ENCODE peak calls at places on chromosomes 3 and 15, in four cellular contexts. G is heart right ventricle, Q is GM06990, H is HFF-Myc. R is an unnamed sample.

GRCh38 chr3:113953677-113954076 is 5.9 kb downstream of the ZDHHC23 start:
- DNase-seq in H (no peak), G (no peak), Q (no peak), R (no peak)

GRCh38 chr3:193563999-193564398 is 9.3 kb upstream of the ATP13A4 start:
- DNase-seq in H (no peak), Q (no peak), G (no peak), R (no peak)

GRCh38 chr3:53186726-53187125 is 25.7 kb downstream of the PRKCD start:
- DNase-seq in Q (no peak), H (no peak), G (no peak), R (no peak)

GRCh38 chr3:130783629-130784028 is 37.0 kb upstream of the PIK3R4 start:
- DNase-seq in G (no peak), H (no peak), Q (no peak), R (no peak)

GRCh38 chr3:72738752-72739520 is 109.3 kb downstream of the SHQ1 start:
- DNase-seq in Q (peak; percentile 64), G (no peak), H (no peak), R (no peak)

GRCh38 chr15:68149059-68149458 is 56.1 kb downstream of the CALML4 start:
- DNase-seq in G (no peak), H (no peak), Q (no peak), R (no peak)

GRCh38 chr15:63999177-63999576 is 47.1 kb downstream of the DAPK2 start:
- DNase-seq in Q (no peak), G (no peak), H (no peak), R (no peak)

GRCh38 chr15:79863886-79864285 is 32.9 kb downstream of the MTHFS start:
- DNase-seq in Q (no peak), H (no peak), G (no peak), R (no peak)

GRCh38 chr3:71080517-71081083 is 502.9 kb downstream of the FOXP1 start:
- DNase-seq in G (no peak), Q (no peak), H (no peak), R (no peak)

GRCh38 chr3:153078826-153079225 is 83.2 kb upstream of the RAP2B start:
- DNase-seq in H (no peak), G (no peak), Q (no peak), R (no peak)

GRCh38 chr3:134326760-134327593 is 47.3 kb downstream of the AMOTL2 start:
- DNase-seq in Q (no peak), H (no peak), G (no peak), R (no peak)

GRCh38 chr15:38620851-38621594 is 56.4 kb upstream of the RASGRP1 start:
- DNase-seq in Q (no peak), G (no peak), H (no peak), R (no peak)

GRCh38 chr3:184656991-184657669 is 54.7 kb downstream of the MAGEF1 start:
- DNase-seq in Q (peak; percentile 43), G (no peak), H (no peak), R (peak; percentile 40)

GRCh38 chr3:122030381-122031122 is 8.5 kb upstream of the ILDR1 start:
- DNase-seq in Q (peak; percentile 54), H (peak; percentile 3), G (no peak), R (no peak)

GRCh38 chr3:159886050-159886449 is 102.6 kb upstream of the IL12A start:
- DNase-seq in G (no peak), H (no peak), Q (peak; percentile 8), R (peak; percentile 27)

GRCh38 chr3:126939347-126939735 is 43.6 kb upstream of the PLXNA1 start:
- DNase-seq in G (no peak), H (no peak), Q (no peak), R (no peak)

DNA sequence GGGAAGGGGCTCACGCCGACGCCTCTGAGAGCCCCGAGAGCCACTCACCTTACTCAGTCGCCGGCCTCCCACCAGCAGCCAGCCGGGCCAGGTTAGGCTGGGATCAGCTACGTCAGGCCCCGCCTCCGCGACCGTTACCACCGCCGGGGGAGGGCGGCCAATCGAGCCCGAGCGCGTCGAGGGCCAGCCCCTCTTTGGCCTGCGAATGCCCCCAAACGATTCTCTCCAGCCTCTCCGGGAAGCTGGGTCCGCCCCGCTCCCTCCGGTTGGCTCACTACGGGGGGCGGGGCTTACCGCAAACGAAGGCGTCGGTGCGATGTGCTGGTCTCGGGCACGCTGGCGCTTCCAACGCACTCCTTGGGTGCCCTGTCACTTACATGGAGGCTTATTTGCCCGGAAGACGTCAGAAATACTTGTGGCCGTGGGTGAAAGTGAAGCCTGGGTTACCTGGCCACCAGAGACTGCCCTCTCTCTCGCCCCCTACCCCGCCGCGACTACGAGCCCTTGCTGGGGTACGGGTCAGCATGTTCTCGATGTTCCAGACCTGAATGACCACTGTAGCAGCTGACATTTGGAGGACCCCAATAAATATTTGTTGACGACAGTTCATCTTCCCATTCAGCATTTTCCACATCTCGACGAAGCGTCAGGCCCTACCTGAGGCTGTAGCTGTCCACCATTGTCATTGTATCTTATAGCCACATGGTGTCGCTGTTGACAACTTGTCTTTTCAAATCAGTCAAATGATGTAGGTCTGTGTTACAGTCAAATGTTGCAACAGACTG is at the start of gene CEP70:
- DNase-seq in Q (peak; percentile 85), G (peak; percentile 93), H (peak; percentile 81), R (peak; percentile 73)
- TF ChIP-seq CTCF in Q (peak; percentile 61), G (peak; percentile 93), H (peak; percentile 79), R (peak; percentile 77)

GRCh38 chr3:170047133-170047404 is 9.3 kb downstream of the GPR160 start:
- DNase-seq in Q (no peak), G (no peak), H (no peak), R (no peak)

GRCh38 chr3:170046269-170047132 is 8.7 kb downstream of the GPR160 start:
- DNase-seq in H (no peak), G (no peak), Q (no peak), R (no peak)

GRCh38 chr3:170043506-170043905 is 5.7 kb downstream of the GPR160 start:
- DNase-seq in Q (no peak), G (no peak), H (no peak), R (no peak)

GRCh38 chr3:170044795-170045244 is 7.0 kb downstream of the GPR160 start:
- DNase-seq in H (no peak), G (no peak), Q (peak; percentile 82), R (peak; percentile 97)

GRCh38 chr3:170044280-170044679 is 6.5 kb downstream of the GPR160 start:
- DNase-seq in G (no peak), H (no peak), Q (no peak), R (no peak)
- H3K4me3 ChIP-seq in G (no peak overlapping the region), H (no peak overlapping the region), Q (peak overlapping the region; percentile 24), R (peak overlapping the region; percentile 41)

DNA sequence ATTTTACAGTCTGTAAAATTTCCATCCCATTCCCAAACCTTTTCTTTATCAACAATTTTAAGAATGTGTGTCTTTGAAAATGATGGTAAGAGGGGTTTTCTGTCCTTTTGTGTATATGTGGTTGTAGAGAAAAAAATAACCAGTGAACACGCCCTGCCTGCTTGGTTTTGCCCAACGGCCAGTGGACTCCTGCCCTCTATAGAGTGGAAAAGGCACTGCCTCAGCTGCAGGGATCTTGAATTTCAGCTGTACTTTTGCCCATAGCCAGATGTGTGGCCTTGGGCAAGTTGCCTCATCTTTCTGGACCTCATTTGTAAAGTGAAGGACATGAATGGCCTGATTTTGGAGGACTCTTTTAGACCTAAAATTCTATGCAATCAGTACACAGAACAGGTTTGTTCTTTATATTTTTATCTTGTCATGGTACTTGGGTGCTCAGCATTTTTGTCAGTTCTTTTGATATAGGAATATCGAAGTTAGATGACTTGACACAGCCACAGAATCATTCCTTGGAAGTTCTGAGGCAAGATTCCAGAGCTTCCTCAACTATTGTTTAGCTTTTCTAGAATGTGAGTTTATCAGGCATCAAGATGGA is 81.0 kb downstream of the CLDN11 start:
- DNase-seq in G (peak; percentile 9), Q (no peak), H (peak; percentile 68), R (no peak)
- TF ChIP-seq CTCF in G (peak; percentile 41), Q (peak; percentile 65), H (peak; percentile 77), R (peak; percentile 60)

GRCh38 chr15:41890050-41890690 is 3.7 kb downstream of the SPTBN5 start:
- DNase-seq in Q (no peak), G (no peak), H (no peak), R (no peak)
- H3K4me3 ChIP-seq in Q (no peak overlapping the region), G (no peak overlapping the region), H (no peak overlapping the region), R (no peak overlapping the region)

DNA sequence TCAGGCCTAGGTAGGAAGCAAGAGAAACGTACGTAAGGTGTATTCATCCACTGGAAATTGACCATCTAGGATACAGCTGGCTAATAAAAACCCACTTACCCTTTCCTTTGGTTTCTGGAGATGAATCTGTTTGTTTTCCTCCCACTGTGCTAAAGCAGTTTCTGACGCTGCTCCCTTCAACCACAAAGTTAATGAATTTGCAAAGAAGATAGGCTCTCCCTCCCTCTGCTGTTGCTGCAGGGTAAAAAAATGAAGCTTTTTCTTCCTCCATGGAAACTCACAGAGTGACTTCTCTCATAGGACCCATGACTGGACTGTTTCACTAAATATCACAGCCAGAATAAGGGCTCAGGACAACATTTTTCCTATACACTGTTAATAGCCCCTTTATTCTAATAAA is 172.1 kb upstream of the LRRN1 start:
- DNase-seq in H (no peak), G (no peak), Q (no peak), R (no peak)
- TF ChIP-seq CTCF in H (no peak), G (no peak), Q (no peak), R (no peak)

GRCh38 chr3:14458434-14459280 is 56.3 kb downstream of the SLC6A6 start:
- DNase-seq in Q (no peak), G (no peak), H (no peak), R (no peak)
- H3K4me3 ChIP-seq in Q (no peak overlapping the region), G (no peak overlapping the region), H (no peak overlapping the region), R (no peak overlapping the region)

GRCh38 chr15:62068787-62069170 is 2.0 kb downstream of the C2CD4A start:
- DNase-seq in Q (no peak), G (no peak), H (no peak), R (no peak)
- TF ChIP-seq CTCF in Q (no peak), G (no peak), H (peak; percentile 1), R (no peak)

GRCh38 chr3:2137651-2138050 is 39.0 kb downstream of the CNTN4 start:
- DNase-seq in G (no peak), H (no peak), Q (no peak), R (no peak)

GRCh38 chr3:2141482-2141881 is 42.8 kb downstream of the CNTN4 start:
- DNase-seq in Q (no peak), G (no peak), H (no peak), R (no peak)
- H3K4me3 ChIP-seq in Q (no peak overlapping the region), G (no peak overlapping the region), H (no peak overlapping the region), R (no peak overlapping the region)

DNA sequence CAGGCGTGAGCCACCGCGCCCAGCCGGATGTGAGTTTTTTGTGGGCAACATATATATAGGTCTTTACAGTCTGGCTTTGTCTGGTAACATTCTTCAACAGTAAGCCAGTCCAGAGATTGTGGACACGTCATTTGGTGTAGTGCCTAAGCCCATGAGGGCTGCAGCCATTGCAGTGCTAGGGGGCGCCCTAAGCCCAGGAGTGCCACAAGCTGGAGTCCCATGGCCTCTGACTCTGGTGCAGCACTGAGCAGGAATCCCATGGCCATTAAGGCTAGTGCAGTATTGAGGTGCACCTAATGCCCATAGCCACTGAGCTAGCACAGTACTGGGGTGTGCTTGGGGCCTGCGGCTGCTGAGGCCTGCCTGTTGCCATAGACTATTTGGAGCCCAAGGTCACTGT is 136.4 kb upstream of the NDN start:
- DNase-seq in H (no peak), Q (no peak), G (no peak), R (no peak)
- TF ChIP-seq CTCF in H (no peak), Q (no peak), G (no peak), R (no peak)

GRCh38 chr15:31307270-31308184 is 19.1 kb upstream of the KLF13 start:
- DNase-seq in G (no peak), H (no peak), Q (no peak), R (no peak)
- H3K4me3 ChIP-seq in G (no peak overlapping the region), H (no peak overlapping the region), Q (no peak overlapping the region), R (no peak overlapping the region)